ENCODE peak calls at places on chromosomes 12 and 14, in eight cellular contexts. V is AG04450, N is fibroblast of lung, F is H9, Y is lung, M is upper lobe of left lung, B is cardiac muscle cell, H is pancreas. J is an unnamed sample.

GRCh38 chr14:35470775-35471174 is 63.2 kb upstream of the INSM2 start:
- DNase-seq in V (no peak), N (peak; percentile 20), F (no peak), Y (no peak), M (no peak), B (peak; percentile 46), H (no peak), J (no peak)

GRCh38 chr12:8950287-8950574 is 786 bp upstream of the M6PR start:
- DNase-seq in V (no peak), N (no peak), F (no peak), Y (no peak), M (no peak), B (no peak), H (no peak), J (no peak)

GRCh38 chr14:89563503-89563902 is 146.5 kb upstream of the FOXN3 start:
- DNase-seq in V (no peak), N (no peak), F (no peak), Y (no peak), M (no peak), B (no peak), H (no peak), J (no peak)

GRCh38 chr12:12717586-12718381 is 616 bp downstream of the CDKN1B start:
- DNase-seq in V (no peak), N (no peak), F (peak; percentile 53), Y (no peak), M (peak; percentile 48), B (no peak), H (peak; percentile 50), J (no peak)

GRCh38 chr12:91889059-91889458 is 256.6 kb downstream of the BTG1 start:
- DNase-seq in V (no peak), N (no peak), F (no peak), Y (no peak), M (no peak), B (no peak), H (no peak), J (no peak)

GRCh38 chr14:99570542-99571302 is 33.3 kb downstream of the CCDC85C start:
- DNase-seq in V (no peak), N (no peak), F (no peak), Y (no peak), M (no peak), B (peak; percentile 45), H (no peak), J (no peak)

GRCh38 chr12:120841525-120841924 is 62.6 kb downstream of the SPPL3 start:
- DNase-seq in V (no peak), N (no peak), F (no peak), Y (no peak), M (no peak), B (no peak), H (no peak), J (no peak)

GRCh38 chr14:93996130-93996695 is 888 bp upstream of the CCDC197 start:
- DNase-seq in V (no peak), N (no peak), F (no peak), Y (no peak), M (no peak), B (no peak), H (no peak), J (no peak)

GRCh38 chr12:26938660-26939185 is 453 bp downstream of the FGFR1OP2 start:
- DNase-seq in V (no peak), N (no peak), F (no peak), Y (peak; percentile 33), M (peak; percentile 46), B (no peak), H (no peak), J (no peak)

DNA sequence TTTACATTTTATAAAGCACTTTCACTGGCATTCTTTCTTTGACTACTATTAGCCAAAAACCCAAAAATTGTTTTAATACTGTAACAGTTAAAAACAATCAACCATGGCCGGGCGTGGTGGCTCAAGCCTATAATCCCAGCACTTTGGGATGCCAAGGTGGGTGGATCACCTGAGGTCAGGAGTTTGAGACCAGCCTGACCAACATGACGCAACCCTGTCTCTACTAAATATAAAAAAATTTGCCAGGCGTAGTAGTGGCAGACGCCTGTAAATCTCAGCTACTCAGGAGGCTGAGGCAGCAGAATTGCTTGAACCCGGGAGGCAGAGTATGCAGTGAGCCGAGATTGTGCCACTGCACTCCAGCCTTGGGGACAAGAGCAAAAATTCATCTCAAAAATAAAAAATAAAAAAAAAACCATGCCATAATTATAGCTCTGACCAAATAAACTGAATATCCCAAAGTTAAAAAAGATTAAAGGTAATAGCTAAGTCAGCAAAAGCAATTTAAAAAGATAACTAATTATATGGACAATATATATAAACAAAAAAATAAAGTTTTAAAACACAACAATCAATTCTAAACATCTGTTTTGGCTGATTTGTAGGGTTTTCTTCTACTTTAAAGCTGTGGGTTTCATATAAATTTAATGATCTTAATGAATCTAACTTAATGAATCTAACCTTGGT is 10.0 kb downstream of the SINHCAF start:
- DNase-seq in V (no peak), N (no peak), F (no peak), Y (no peak), M (no peak), B (no peak), H (no peak), J (no peak)
- H3K27ac ChIP-seq in V (no peak overlapping the region), N (no peak overlapping the region), F (no peak overlapping the region), Y (no peak overlapping the region), M (no peak overlapping the region), B (peak overlapping the region; percentile 82), H (no peak overlapping the region), J (no peak overlapping the region)

GRCh38 chr14:64763801-64764511 is 59.7 kb downstream of the PLEKHG3 start:
- DNase-seq in V (no peak), N (peak; percentile 26), F (no peak), Y (no peak), M (no peak), B (no peak), H (no peak), J (no peak)
- TF ChIP-seq CTCF in V (peak; percentile 9), N (no peak), F (no peak), Y (no peak), M (no peak), B (peak; percentile 10), H (no peak), J (no peak)

GRCh38 chr12:122394626-122395194 is 27.8 kb downstream of the CLIP1 start:
- DNase-seq in V (no peak), N (peak; percentile 26), F (no peak), Y (no peak), M (no peak), B (no peak), H (no peak), J (no peak)
- H3K27ac ChIP-seq in V (no peak overlapping the region), N (peak overlapping the region; percentile 4), F (no peak overlapping the region), Y (no peak overlapping the region), M (no peak overlapping the region), B (no peak overlapping the region), H (no peak overlapping the region), J (peak overlapping the region; percentile 47)

DNA sequence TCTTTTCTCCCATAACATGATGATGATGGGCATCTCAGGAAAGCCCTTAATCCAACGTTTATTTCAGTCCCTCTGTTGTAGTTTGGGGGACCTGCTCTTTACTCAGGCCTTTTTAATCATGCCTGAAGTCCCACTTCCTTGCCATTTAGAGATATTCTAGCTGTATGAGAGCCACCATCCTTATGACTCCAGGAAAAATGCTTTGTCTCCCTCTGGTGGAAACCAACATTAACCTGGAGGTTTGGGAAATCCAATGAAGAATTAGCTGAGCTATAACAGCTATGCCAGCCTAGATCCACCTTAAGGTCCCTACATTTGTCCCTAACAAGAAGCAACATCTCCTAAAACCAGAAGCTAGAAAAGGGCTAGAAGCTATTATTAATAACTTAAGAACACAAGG is 1399.1 kb downstream of the LRFN5 start:
- DNase-seq in V (no peak), N (peak; percentile 42), F (no peak), Y (no peak), M (no peak), B (no peak), H (no peak), J (no peak)
- TF ChIP-seq CTCF in V (peak; percentile 58), N (peak; percentile 43), F (peak; percentile 36), Y (no peak), M (no peak), B (no peak), H (no peak), J (no peak)

GRCh38 chr12:123131291-123131831 is 19.5 kb downstream of the PITPNM2 start:
- DNase-seq in V (no peak), N (no peak), F (no peak), Y (no peak), M (no peak), B (no peak), H (no peak), J (no peak)

GRCh38 chr12:123132951-123133619 is 17.8 kb downstream of the PITPNM2 start:
- DNase-seq in V (no peak), N (no peak), F (no peak), Y (no peak), M (no peak), B (no peak), H (no peak), J (no peak)

GRCh38 chr12:123129651-123130050 is 21.2 kb downstream of the PITPNM2 start:
- DNase-seq in V (no peak), N (no peak), F (no peak), Y (no peak), M (no peak), B (no peak), H (no peak), J (no peak)

GRCh38 chr12:123133701-123134100 is 17.2 kb downstream of the PITPNM2 start:
- DNase-seq in V (no peak), N (no peak), F (no peak), Y (no peak), M (no peak), B (no peak), H (no peak), J (no peak)

DNA sequence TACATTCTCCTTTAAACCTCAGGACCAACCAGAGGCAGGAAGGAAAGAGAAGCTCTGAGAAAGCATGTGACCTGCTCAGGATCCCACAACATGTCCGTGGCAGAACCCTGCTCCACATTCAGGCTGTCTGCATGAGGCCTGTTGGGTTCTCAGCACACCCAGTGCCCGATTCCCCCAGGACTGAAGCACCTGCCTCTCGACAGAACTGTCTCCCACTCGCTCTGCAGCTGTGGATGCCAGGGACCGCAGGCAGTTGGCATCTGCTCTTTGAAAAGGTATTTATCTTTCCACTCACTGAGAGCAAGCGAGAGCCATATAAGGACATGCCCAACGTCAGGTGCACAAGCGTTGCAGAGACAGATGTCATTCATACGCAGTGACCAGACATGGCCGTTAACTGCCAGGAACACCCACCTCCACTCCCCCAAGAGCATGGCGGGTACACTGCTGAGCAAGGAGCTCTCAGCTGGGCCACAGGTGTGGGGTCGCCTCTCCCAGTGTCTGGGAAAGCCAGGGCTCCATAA is 18.9 kb downstream of the PITPNM2 start:
- DNase-seq in V (no peak), N (no peak), F (no peak), Y (peak; percentile 61), M (peak; percentile 77), B (no peak), H (no peak), J (peak; percentile 63)
- H3K27ac ChIP-seq in V (no peak overlapping the region), N (no peak overlapping the region), F (no peak overlapping the region), Y (peak overlapping the region; percentile 54), M (peak overlapping the region; percentile 44), B (no peak overlapping the region), H (no peak overlapping the region), J (peak overlapping the region; percentile 85)

DNA sequence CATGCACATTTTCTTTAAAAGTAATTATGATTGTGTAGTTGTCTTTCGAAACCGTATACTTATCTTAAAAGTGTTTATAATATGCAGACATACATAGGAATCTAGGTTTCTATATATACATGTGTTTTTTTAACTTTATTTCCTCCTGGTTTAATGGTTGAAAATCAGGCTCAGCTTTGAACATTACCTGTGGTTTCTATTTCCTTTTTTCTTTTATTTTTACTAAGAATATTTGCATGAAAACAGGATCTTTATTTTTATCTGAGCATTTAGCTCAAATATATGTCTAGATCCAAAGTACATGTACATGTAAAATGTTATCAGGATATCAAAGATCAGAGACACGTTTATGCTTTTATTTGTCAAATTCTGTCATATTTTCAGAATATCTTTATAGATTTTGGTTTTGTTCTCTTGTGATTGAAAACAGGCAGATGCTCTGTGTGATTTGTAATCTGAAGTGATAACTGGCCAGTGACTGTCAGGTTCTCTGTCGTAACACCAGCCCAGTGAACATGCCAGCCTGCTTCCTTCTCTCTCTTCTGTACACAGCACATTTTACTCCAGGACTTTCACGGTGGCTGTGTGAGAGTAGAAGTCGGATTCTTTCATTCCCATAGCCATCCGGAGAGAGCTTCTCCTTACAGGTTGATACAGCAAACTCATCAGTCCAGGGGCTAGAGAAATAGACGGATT is 13.7 kb downstream of the TCTN1 start:
- DNase-seq in V (no peak), N (no peak), F (no peak), Y (no peak), M (no peak), B (no peak), H (no peak), J (no peak)
- TF ChIP-seq CTCF in V (no peak), N (no peak), F (no peak), Y (no peak), M (no peak), B (no peak), H (no peak), J (no peak)

J was measured in right atrium auricular region.